ENCODE peak calls at places on chromosomes 6 and 20, in eight cellular contexts. D is CD4-positive, CD25-positive, alpha-beta regulatory T cell; F is tibial nerve; P is Caco-2; T is cardiac muscle cell; V is PC-9; R is esophagus muscularis mucosa; N is adrenal gland. J is an unnamed sample.

GRCh38 chr20:30921286-30922071 is 336.0 kb upstream of the DEFB115 start:
- DNase-seq in T (no peak), V (no peak), R (no peak), F (no peak), P (no peak), N (no peak), D (no peak), J (no peak)

GRCh38 chr6:82568290-82568993 is 204.8 kb downstream of the TPBG start:
- DNase-seq in D (no peak), V (no peak), T (no peak), N (no peak), F (no peak), R (no peak), P (no peak), J (no peak)

GRCh38 chr20:12916699-12917098 is 92.1 kb upstream of the SPTLC3 start:
- DNase-seq in V (peak; percentile 55), N (no peak), D (no peak), T (no peak), F (no peak), P (peak; percentile 9), R (no peak), J (no peak)

GRCh38 chr20:35145141-35145564 is 2.0 kb downstream of the EDEM2 start:
- DNase-seq in T (peak; percentile 64), P (peak; percentile 76), F (no peak), V (peak; percentile 55), D (no peak), N (no peak), R (no peak), J (no peak)

GRCh38 chr6:162153991-162154390 is 573.6 kb downstream of the PRKN start:
- DNase-seq in P (no peak), D (no peak), R (no peak), T (no peak), V (no peak), F (no peak), N (no peak), J (no peak)

GRCh38 chr20:34250005-34250404 is 8.8 kb downstream of the ASIP start:
- DNase-seq in T (no peak), V (no peak), F (no peak), P (no peak), D (no peak), R (no peak), N (no peak), J (no peak)

GRCh38 chr6:132490024-132490423 is 22.9 kb downstream of the STX7 start:
- DNase-seq in F (no peak), P (no peak), V (no peak), N (peak; percentile 40), D (no peak), T (no peak), R (no peak), J (no peak)

GRCh38 chr6:68636710-68637470 is 1.8 kb downstream of the ADGRB3 start:
- DNase-seq in R (no peak), V (no peak), D (no peak), P (no peak), T (no peak), N (no peak), F (no peak), J (no peak)

GRCh38 chr6:128515550-128516513 is 4.6 kb downstream of the PTPRK start:
- DNase-seq in F (no peak), R (no peak), N (no peak), V (no peak), T (no peak), P (no peak), D (no peak), J (no peak)

GRCh38 chr6:84061174-84061573 is 27.6 kb downstream of the MRAP2 start:
- DNase-seq in V (no peak), R (no peak), T (no peak), P (no peak), F (no peak), N (no peak), D (no peak), J (no peak)

GRCh38 chr20:29318871-29319461 is 1938.5 kb upstream of the DEFB115 start:
- DNase-seq in T (no peak), V (no peak), R (peak; percentile 90), N (no peak), F (no peak), D (no peak), P (no peak), J (no peak)

GRCh38 chr20:63176035-63176434 is 39.9 kb downstream of the YTHDF1 start:
- DNase-seq in F (no peak), D (no peak), V (no peak), T (peak; percentile 66), R (no peak), P (peak; percentile 60), N (no peak), J (no peak)

GRCh38 chr6:3205913-3206312 is 21.5 kb downstream of the TUBB2B start:
- DNase-seq in N (no peak), F (no peak), T (no peak), D (no peak), P (no peak), R (no peak), V (peak; percentile 98), J (no peak)

GRCh38 chr20:4809707-4810106 is 88.0 kb downstream of the PRND start:
- DNase-seq in D (no peak), F (no peak), V (no peak), N (no peak), P (no peak), R (no peak), T (no peak), J (no peak)

GRCh38 chr20:19883501-19883900 is 125.4 kb downstream of the RIN2 start:
- DNase-seq in D (no peak), N (no peak), R (no peak), P (no peak), V (no peak), F (no peak), T (no peak), J (no peak)

GRCh38 chr6:52509281-52510212 is 67.3 kb downstream of the TRAM2 start:
- DNase-seq in D (no peak), N (no peak), P (no peak), R (no peak), V (no peak), F (no peak), T (no peak), J (peak; percentile 75)

GRCh38 chr6:52512199-52512598 is 64.7 kb downstream of the TRAM2 start:
- DNase-seq in P (no peak), T (no peak), V (peak; percentile 60), N (peak; percentile 55), R (no peak), D (no peak), F (peak; percentile 40), J (no peak)

GRCh38 chr6:52510213-52510562 is 66.7 kb downstream of the TRAM2 start:
- DNase-seq in V (no peak), R (no peak), P (no peak), T (no peak), F (no peak), D (no peak), N (no peak), J (no peak)

GRCh38 chr6:52511572-52512151 is 65.2 kb downstream of the TRAM2 start:
- DNase-seq in P (no peak), D (no peak), V (peak; percentile 81), T (no peak), R (no peak), N (no peak), F (no peak), J (no peak)

DNA sequence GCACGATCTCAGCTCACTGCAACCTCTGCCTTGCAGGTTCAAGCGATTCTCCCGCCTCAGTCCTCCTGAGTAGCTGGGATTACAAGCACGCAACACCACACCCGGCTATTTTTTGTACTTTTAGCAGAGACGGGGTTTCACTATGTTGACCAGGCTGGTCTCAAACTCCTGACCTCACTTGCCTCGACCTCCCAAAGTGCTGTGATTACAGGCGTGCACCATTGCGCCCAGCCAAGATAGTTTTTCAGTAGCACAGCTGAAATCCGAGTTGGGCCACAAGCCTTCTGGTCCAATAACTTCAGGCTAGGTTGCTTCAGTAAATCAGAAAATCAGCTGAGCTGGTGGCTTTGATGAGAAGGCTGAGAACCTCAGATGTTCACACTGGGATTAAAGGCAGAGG is 65.7 kb downstream of the TRAM2 start:
- DNase-seq in D (no peak), F (no peak), R (no peak), N (no peak), V (no peak), P (no peak), T (no peak), J (no peak)
- H3K4me1 ChIP-seq in D (no peaks in the 10 kb centered on the region), F (peaks cover 79% of the 10 kb centered on the region), R (peaks cover 71% of the 10 kb centered on the region), N (peaks cover 18% of the 10 kb centered on the region), V (peaks cover 50% of the 10 kb centered on the region), P (peaks cover 29% of the 10 kb centered on the region), T (no peaks in the 10 kb centered on the region), J (peaks cover 57% of the 10 kb centered on the region)

GRCh38 chr6:41735427-41736206 is at the start of gene TFEB:
- DNase-seq in T (peak; percentile 95), F (peak; percentile 92), D (peak; percentile 88), V (peak; percentile 81), N (peak; percentile 97), P (peak; percentile 95), R (peak; percentile 97), J (no peak)

GRCh38 chr6:41734666-41735426 is 562 bp downstream of the TFEB start:
- DNase-seq in F (peak; percentile 72), T (peak; percentile 89), P (peak; percentile 72), V (no peak), D (peak; percentile 69), N (peak; percentile 80), R (peak; percentile 95), J (no peak)

GRCh38 chr6:41733349-41733706 is 2.1 kb downstream of the TFEB start:
- DNase-seq in P (no peak), D (no peak), N (no peak), T (no peak), F (no peak), R (no peak), V (no peak), J (no peak)

GRCh38 chr6:41732601-41733348 is 2.6 kb downstream of the TFEB start:
- DNase-seq in F (no peak), D (peak; percentile 59), P (no peak), R (no peak), T (no peak), N (no peak), V (no peak), J (no peak)

GRCh38 chr6:41733707-41734665 is 1.4 kb downstream of the TFEB start:
- DNase-seq in P (peak; percentile 67), T (peak; percentile 89), D (peak; percentile 72), F (peak; percentile 31), R (no peak), N (peak; percentile 84), V (no peak), J (no peak)
- H3K4me1 ChIP-seq in P (peaks cover 21% of the 10 kb centered on the region), T (peaks cover 14% of the 10 kb centered on the region), D (peaks cover 38% of the 10 kb centered on the region), F (peaks cover 55% of the 10 kb centered on the region), R (peaks cover 59% of the 10 kb centered on the region), N (peaks cover 39% of the 10 kb centered on the region), V (peaks cover 13% of the 10 kb centered on the region), J (peaks cover 49% of the 10 kb centered on the region)

GRCh38 chr6:16769131-16769985 is 8.1 kb upstream of the ATXN1 start:
- DNase-seq in P (no peak), N (peak; percentile 59), D (peak; percentile 53), V (peak; percentile 99), F (no peak), R (no peak), T (peak; percentile 9), J (no peak)
- H3K4me1 ChIP-seq in P (peaks cover 12% of the 10 kb centered on the region), N (peaks cover 31% of the 10 kb centered on the region), D (peaks cover 48% of the 10 kb centered on the region), V (peaks cover 69% of the 10 kb centered on the region), F (peaks cover 34% of the 10 kb centered on the region), R (peaks cover 49% of the 10 kb centered on the region), T (peaks cover 19% of the 10 kb centered on the region), J (peaks cover 41% of the 10 kb centered on the region)

DNA sequence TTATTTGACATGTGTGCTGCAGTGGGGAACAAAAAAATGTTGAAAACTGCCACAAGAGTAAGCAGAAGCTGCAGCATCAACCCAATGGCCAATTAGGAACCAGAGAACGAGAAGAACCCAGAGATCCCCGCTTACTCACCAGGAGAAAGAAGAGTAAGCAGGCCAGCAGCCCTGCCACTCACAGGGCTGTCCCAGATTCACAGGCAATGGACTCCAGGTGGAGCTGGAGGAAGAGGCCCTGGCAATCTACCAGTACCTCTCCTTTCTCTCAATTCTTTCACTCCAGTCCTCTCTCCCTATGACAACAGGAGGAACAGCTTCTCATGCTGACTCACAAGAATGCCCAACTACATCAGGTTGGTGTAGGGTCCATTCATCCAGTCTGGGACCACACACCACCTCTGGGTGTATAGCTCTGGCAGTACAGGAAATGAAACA is 19.3 kb downstream of the KIF13A start:
- DNase-seq in V (no peak), P (no peak), R (no peak), T (no peak), N (no peak), F (no peak), D (no peak), J (no peak)
- H3K4me1 ChIP-seq in V (peaks cover 10% of the 10 kb centered on the region), P (no peaks in the 10 kb centered on the region), R (peaks cover 79% of the 10 kb centered on the region), T (peaks cover 43% of the 10 kb centered on the region), N (peaks cover 38% of the 10 kb centered on the region), F (peaks cover 77% of the 10 kb centered on the region), D (no peaks in the 10 kb centered on the region), J (peaks cover 63% of the 10 kb centered on the region)